ENCODE peak calls at places on chromosomes 2 and 18, in six cellular contexts. R is heart right ventricle, X is adrenal gland, V is MM.1S, J is transverse colon, N is H9. F is an unnamed sample.

GRCh38 chr2:127655209-127656073 is 9.5 kb downstream of the GPR17 start:
- DNase-seq in R (peak; percentile 64), X (no peak), V (no peak), J (no peak), N (no peak), F (no peak)

GRCh38 chr18:60543646-60544045 is 171.1 kb upstream of the MC4R start:
- DNase-seq in R (no peak), X (no peak), V (no peak), J (no peak), N (no peak), F (no peak)

GRCh38 chr2:127649100-127649611 is 3.2 kb downstream of the GPR17 start:
- DNase-seq in R (peak; percentile 64), X (no peak), V (no peak), J (no peak), N (no peak), F (peak; percentile 81)

GRCh38 chr2:235230809-235231601 is 262.8 kb upstream of the AGAP1 start:
- DNase-seq in R (no peak), X (no peak), V (no peak), J (no peak), N (no peak), F (no peak)

GRCh38 chr2:56379066-56379465 is 195.3 kb downstream of the CCDC85A start:
- DNase-seq in R (no peak), X (no peak), V (no peak), J (no peak), N (no peak), F (no peak)

GRCh38 chr2:174025271-174026121 is 60.3 kb upstream of the SP3 start:
- DNase-seq in R (peak; percentile 82), X (peak; percentile 40), V (no peak), J (peak; percentile 65), N (no peak), F (peak; percentile 51)

GRCh38 chr2:37614061-37614802 is 57.2 kb downstream of the CDC42EP3 start:
- DNase-seq in R (no peak), X (no peak), V (no peak), J (peak; percentile 29), N (no peak), F (no peak)

GRCh38 chr2:45300026-45300750 is 290.9 kb upstream of the SIX2 start:
- DNase-seq in R (no peak), X (no peak), V (no peak), J (peak; percentile 54), N (no peak), F (peak; percentile 72)

GRCh38 chr18:1006965-1007364 is 102.3 kb downstream of the ADCYAP1 start:
- DNase-seq in R (no peak), X (no peak), V (no peak), J (no peak), N (no peak), F (no peak)

GRCh38 chr2:241741016-241741415 is 6.6 kb downstream of the D2HGDH start:
- DNase-seq in R (no peak), X (no peak), V (no peak), J (no peak), N (no peak), F (no peak)

GRCh38 chr18:27045342-27045741 is 139.8 kb downstream of the CHST9 start:
- DNase-seq in R (no peak), X (no peak), V (no peak), J (no peak), N (no peak), F (no peak)

GRCh38 chr2:64551851-64552250 is 27.7 kb downstream of the AFTPH start:
- DNase-seq in R (no peak), X (no peak), V (no peak), J (no peak), N (no peak), F (no peak)

GRCh38 chr2:145807978-145808377 is 1288.1 kb upstream of the ZEB2 start:
- DNase-seq in R (no peak), X (no peak), V (no peak), J (no peak), N (no peak), F (no peak)

GRCh38 chr2:217626926-217627325 is 375.9 kb downstream of the TNS1 start:
- DNase-seq in R (no peak), X (no peak), V (no peak), J (no peak), N (no peak), F (no peak)

GRCh38 chr2:76170856-76171255 is 460.1 kb upstream of the GCFC2 start:
- DNase-seq in R (no peak), X (no peak), V (no peak), J (no peak), N (no peak), F (no peak)

GRCh38 chr2:175010848-175011254 is 5.7 kb upstream of the CHN1 start:
- DNase-seq in R (no peak), X (no peak), V (no peak), J (no peak), N (no peak), F (no peak)

GRCh38 chr2:204566439-204566838 is 21.2 kb downstream of the PARD3B start:
- DNase-seq in R (no peak), X (no peak), V (no peak), J (no peak), N (no peak), F (no peak)

GRCh38 chr18:22102948-22103663 is 66.3 kb upstream of the GATA6 start:
- DNase-seq in R (no peak), X (no peak), V (no peak), J (no peak), N (no peak), F (no peak)

GRCh38 chr2:120520929-120521912 is 175.3 kb downstream of the INHBB start:
- DNase-seq in R (no peak), X (peak; percentile 49), V (no peak), J (peak; percentile 41), N (peak; percentile 69), F (peak; percentile 52)

GRCh38 chr2:205959528-205959927 is 126.4 kb downstream of the INO80D start:
- DNase-seq in R (no peak), X (no peak), V (no peak), J (no peak), N (no peak), F (no peak)

DNA sequence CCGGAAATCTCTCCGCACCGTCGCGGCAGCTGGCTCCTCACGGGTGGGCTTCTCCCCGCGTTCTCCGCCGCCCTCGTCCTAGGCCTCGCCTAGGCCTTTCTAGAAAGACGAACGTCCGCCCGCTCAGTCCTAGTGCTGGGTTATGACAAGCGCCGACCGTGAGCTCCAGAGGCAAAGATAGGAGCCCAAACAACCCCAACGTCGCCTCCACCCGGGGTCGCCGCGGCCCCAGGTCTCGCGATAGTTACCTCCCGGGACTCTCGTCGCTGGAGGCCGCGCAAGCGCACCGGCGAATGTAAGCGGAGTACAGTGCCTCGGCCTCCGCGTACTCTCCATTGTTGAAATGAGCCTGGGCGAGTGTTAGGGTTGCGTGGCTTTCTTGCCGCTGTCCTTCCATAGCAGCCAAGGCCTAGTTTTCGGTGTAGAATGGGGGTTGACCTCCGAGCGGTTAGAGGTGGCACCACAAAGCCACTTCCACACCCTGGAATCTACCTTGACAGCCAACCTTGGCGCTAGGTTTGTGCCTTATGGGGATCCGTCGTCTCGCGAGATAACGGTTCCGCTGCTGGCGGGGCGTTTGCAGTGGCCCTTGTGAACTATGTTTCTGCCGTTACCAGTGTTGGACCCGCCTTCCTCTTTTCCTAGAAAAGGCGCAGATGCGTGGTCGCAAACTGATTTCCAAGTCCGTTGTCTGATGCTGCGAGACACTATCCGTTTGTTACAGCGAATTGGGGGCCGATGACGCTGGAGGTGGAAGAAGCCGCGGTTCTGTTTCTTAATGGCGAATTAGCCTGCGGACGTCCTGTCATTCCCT is at the start of gene TTC32:
- DNase-seq in R (peak; percentile 94), X (peak; percentile 93), V (peak; percentile 94), J (peak; percentile 94), N (peak; percentile 92), F (peak; percentile 90)
- TF ChIP-seq CTCF in R (no peak), X (no peak), V (no peak), J (no peak), N (no peak), F (peak; percentile 31)

GRCh38 chr2:223815186-223815883 is 22.0 kb downstream of the AP1S3 start:
- DNase-seq in R (no peak), X (no peak), V (no peak), J (no peak), N (no peak), F (peak; percentile 35)

GRCh38 chr2:223811757-223812156 is 25.6 kb downstream of the AP1S3 start:
- DNase-seq in R (no peak), X (no peak), V (no peak), J (no peak), N (no peak), F (no peak)

GRCh38 chr2:223815884-223816570 is 21.4 kb downstream of the AP1S3 start:
- DNase-seq in R (no peak), X (no peak), V (no peak), J (no peak), N (no peak), F (peak; percentile 64)

DNA sequence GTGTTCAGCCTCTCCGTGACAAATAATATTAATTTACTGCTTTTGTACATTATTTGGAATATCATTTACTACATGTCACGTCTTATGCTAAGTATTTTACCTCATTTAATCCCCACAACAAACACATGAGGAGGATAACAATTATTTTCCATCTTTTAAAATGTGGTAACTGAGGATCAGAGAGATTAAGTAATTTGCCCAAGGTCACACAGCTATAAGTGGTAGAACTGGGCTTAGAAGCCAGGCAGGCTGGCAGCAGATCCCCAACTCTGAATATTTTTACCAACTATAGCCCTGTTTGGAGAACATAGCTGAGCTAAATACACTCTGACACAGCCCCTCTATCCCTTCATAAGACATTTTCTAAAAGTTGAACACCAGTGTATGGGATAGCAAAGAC is 24.1 kb downstream of the AP1S3 start:
- DNase-seq in R (no peak), X (no peak), V (no peak), J (no peak), N (no peak), F (no peak)
- H3K4me1 ChIP-seq in R (no peaks in the 10 kb centered on the region), X (no peaks in the 10 kb centered on the region), V (no peaks in the 10 kb centered on the region), J (no peaks in the 10 kb centered on the region), N (no peaks in the 10 kb centered on the region), F (peaks cover 39% of the 10 kb centered on the region)

DNA sequence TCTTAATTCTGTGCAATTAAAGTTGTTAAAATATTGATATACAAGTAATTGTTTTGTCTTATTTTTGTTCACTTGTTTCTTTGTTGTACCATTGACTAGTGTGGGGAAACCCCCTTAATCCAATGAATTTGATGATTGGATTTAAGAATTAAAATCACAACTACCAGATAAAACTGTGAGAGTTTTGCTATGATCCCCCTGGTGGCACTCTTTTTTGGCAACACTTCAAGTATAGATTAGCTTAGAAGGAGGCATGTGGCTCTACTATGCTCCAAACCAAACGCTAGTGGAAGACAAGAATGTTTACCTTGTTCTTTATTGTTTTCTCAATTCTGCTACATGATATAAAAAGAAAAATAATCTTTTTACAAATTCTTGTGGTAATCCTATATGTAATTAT is 477.8 kb upstream of the ETAA1 start:
- DNase-seq in R (no peak), X (no peak), V (no peak), J (no peak), N (no peak), F (no peak)
- TF ChIP-seq CTCF in R (no peak), X (no peak), V (no peak), J (no peak), N (peak; percentile 40), F (no peak)

DNA sequence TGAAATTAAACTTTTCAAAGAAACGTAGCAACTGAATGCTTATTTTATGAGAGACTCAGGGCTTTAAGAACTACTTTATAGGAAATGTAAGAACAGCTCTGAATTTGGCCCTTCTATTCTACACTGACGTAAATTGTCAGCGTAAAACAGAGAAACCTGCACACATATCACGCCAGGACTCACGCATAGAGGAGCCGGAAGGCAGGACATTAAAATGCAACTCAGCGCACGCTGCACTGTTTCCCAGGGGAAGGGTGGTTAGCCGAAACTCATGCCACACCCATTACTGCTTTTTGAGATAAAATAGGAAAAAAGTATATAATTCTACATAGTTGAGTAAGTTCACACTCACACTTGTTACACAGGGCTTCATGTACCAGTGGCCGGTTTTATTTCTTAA is 7.4 kb downstream of the TUBB6 start:
- DNase-seq in R (no peak), X (no peak), V (no peak), J (no peak), N (no peak), F (no peak)
- H3K4me1 ChIP-seq in R (peaks cover 14% of the 10 kb centered on the region), X (no peaks in the 10 kb centered on the region), V (peaks cover 14% of the 10 kb centered on the region), J (peaks cover 50% of the 10 kb centered on the region), N (no peaks in the 10 kb centered on the region), F (peaks cover 12% of the 10 kb centered on the region)

GRCh38 chr2:18855027-18855426 is 265.7 kb upstream of the NT5C1B start:
- DNase-seq in R (no peak), X (no peak), V (no peak), J (no peak), N (no peak), F (no peak)
- TF ChIP-seq CTCF in R (peak; percentile 28), X (peak; percentile 4), V (peak; percentile 30), J (peak; percentile 6), N (peak; percentile 65), F (no peak)